ENCODE peak calls at places on chromosomes 5 and 9, in six cellular contexts. One of them, this sample, is unnamed.

GRCh38 chr9:22049411-22049810 is 40.3 kb upstream of the CDKN2B start:
- DNase-seq in astrocyte: peak; percentile 66
- DNase-seq in Calu3: no peak
- DNase-seq in stimulated activated CD4-positive, alpha-beta T cell treated with anti-CD3 and anti-CD28 coated beads, Interleukin-1b, Interleukin-23, amount 100 ng/mL, for 1 hour: no peak
- DNase-seq in activated CD4-positive, alpha-beta memory T cell treated with anti-CD3 and anti-CD28 coated beads for 36 hours: no peak
- DNase-seq in ACHN: peak; percentile 10
- DNase-seq in this sample: no peak

GRCh38 chr5:17167171-17167891 is 50.1 kb upstream of the BASP1 start:
- DNase-seq in astrocyte: peak; percentile 64
- DNase-seq in Calu3: no peak
- DNase-seq in stimulated activated CD4-positive, alpha-beta T cell treated with anti-CD3 and anti-CD28 coated beads, Interleukin-1b, Interleukin-23, amount 100 ng/mL, for 1 hour: no peak
- DNase-seq in activated CD4-positive, alpha-beta memory T cell treated with anti-CD3 and anti-CD28 coated beads for 36 hours: no peak
- DNase-seq in ACHN: peak; percentile 35
- DNase-seq in this sample: no peak

GRCh38 chr5:142466195-142466951 is 141.6 kb upstream of the SPRY4 start:
- DNase-seq in astrocyte: peak; percentile 55
- DNase-seq in Calu3: no peak
- DNase-seq in stimulated activated CD4-positive, alpha-beta T cell treated with anti-CD3 and anti-CD28 coated beads, Interleukin-1b, Interleukin-23, amount 100 ng/mL, for 1 hour: no peak
- DNase-seq in activated CD4-positive, alpha-beta memory T cell treated with anti-CD3 and anti-CD28 coated beads for 36 hours: peak; percentile 38
- DNase-seq in ACHN: no peak
- DNase-seq in this sample: no peak

GRCh38 chr9:131521822-131522221 is 9.2 kb downstream of the UCK1 start:
- DNase-seq in astrocyte: no peak
- DNase-seq in Calu3: no peak
- DNase-seq in stimulated activated CD4-positive, alpha-beta T cell treated with anti-CD3 and anti-CD28 coated beads, Interleukin-1b, Interleukin-23, amount 100 ng/mL, for 1 hour: no peak
- DNase-seq in activated CD4-positive, alpha-beta memory T cell treated with anti-CD3 and anti-CD28 coated beads for 36 hours: no peak
- DNase-seq in ACHN: no peak
- DNase-seq in this sample: no peak

GRCh38 chr9:114002986-114003740 is 74.9 kb downstream of the AMBP start:
- DNase-seq in astrocyte: peak; percentile 34
- DNase-seq in Calu3: no peak
- DNase-seq in stimulated activated CD4-positive, alpha-beta T cell treated with anti-CD3 and anti-CD28 coated beads, Interleukin-1b, Interleukin-23, amount 100 ng/mL, for 1 hour: no peak
- DNase-seq in activated CD4-positive, alpha-beta memory T cell treated with anti-CD3 and anti-CD28 coated beads for 36 hours: no peak
- DNase-seq in ACHN: no peak
- DNase-seq in this sample: no peak

GRCh38 chr9:114452219-114453169 is 52.8 kb downstream of the WHRN start:
- DNase-seq in astrocyte: no peak
- DNase-seq in Calu3: no peak
- DNase-seq in stimulated activated CD4-positive, alpha-beta T cell treated with anti-CD3 and anti-CD28 coated beads, Interleukin-1b, Interleukin-23, amount 100 ng/mL, for 1 hour: no peak
- DNase-seq in activated CD4-positive, alpha-beta memory T cell treated with anti-CD3 and anti-CD28 coated beads for 36 hours: peak; percentile 59
- DNase-seq in ACHN: no peak
- DNase-seq in this sample: no peak

GRCh38 chr5:82396871-82397514 is 118.8 kb upstream of the RPS23 start:
- DNase-seq in astrocyte: peak; percentile 100
- DNase-seq in Calu3: peak; percentile 73
- DNase-seq in stimulated activated CD4-positive, alpha-beta T cell treated with anti-CD3 and anti-CD28 coated beads, Interleukin-1b, Interleukin-23, amount 100 ng/mL, for 1 hour: no peak
- DNase-seq in activated CD4-positive, alpha-beta memory T cell treated with anti-CD3 and anti-CD28 coated beads for 36 hours: no peak
- DNase-seq in ACHN: peak; percentile 36
- DNase-seq in this sample: no peak

GRCh38 chr5:62560786-62561185 is 17.8 kb upstream of the LRRC70 start:
- DNase-seq in astrocyte: peak; percentile 13
- DNase-seq in Calu3: no peak
- DNase-seq in stimulated activated CD4-positive, alpha-beta T cell treated with anti-CD3 and anti-CD28 coated beads, Interleukin-1b, Interleukin-23, amount 100 ng/mL, for 1 hour: no peak
- DNase-seq in activated CD4-positive, alpha-beta memory T cell treated with anti-CD3 and anti-CD28 coated beads for 36 hours: no peak
- DNase-seq in ACHN: no peak
- DNase-seq in this sample: no peak